ENCODE peak calls at places on chromosome 17, in four cellular contexts. S, W, N and A are unnamed samples.

GRCh38 chr17:49925916-49926315 is 43.1 kb upstream of the DLX4 start:
- DNase-seq in S (no peak), W (no peak), N (no peak), A (no peak)

GRCh38 chr17:76370261-76370993 is 14.0 kb upstream of the SPHK1 start:
- DNase-seq in S (peak), W (peak), N (peak), A (peak)

GRCh38 chr17:45277992-45278391 is 16.1 kb upstream of the SPATA32 start:
- DNase-seq in S (peak), W (no peak), N (peak), A (peak)

GRCh38 chr17:49101054-49101534 is 31.5 kb upstream of the B4GALNT2 start:
- DNase-seq in S (peak), W (no peak), N (peak), A (peak)

GRCh38 chr17:44355642-44356099 is 8.0 kb downstream of the FAM171A2 start:
- DNase-seq in S (no peak), W (no peak), N (no peak), A (no peak)

GRCh38 chr17:41773731-41774193 is 12.7 kb downstream of the JUP start:
- DNase-seq in S (no peak), W (no peak), N (no peak), A (peak)

GRCh38 chr17:1474402-1475189 is 17.9 kb downstream of the MYO1C start:
- DNase-seq in S (no peak), W (no peak), N (no peak), A (no peak)

GRCh38 chr17:80859004-80859941 is 132.4 kb upstream of the CHMP6 start:
- DNase-seq in S (peak), W (peak), N (peak), A (peak)

GRCh38 chr17:69093279-69093789 is 32.6 kb upstream of the ABCA9 start:
- DNase-seq in S (no peak), W (no peak), N (no peak), A (no peak)

GRCh38 chr17:12415031-12415430 is 250.7 kb upstream of the MYOCD start:
- DNase-seq in S (no peak), W (peak), N (no peak), A (peak)

GRCh38 chr17:33647976-33648375 is 354.9 kb upstream of the ASIC2 start:
- DNase-seq in S (no peak), W (no peak), N (no peak), A (no peak)

GRCh38 chr17:62898239-62898864 is 67.7 kb upstream of the TANC2 start:
- DNase-seq in S (no peak), W (no peak), N (no peak), A (no peak)

GRCh38 chr17:64418506-64419339 is 28.1 kb upstream of the PECAM1 start:
- DNase-seq in S (no peak), W (peak), N (no peak), A (peak)

GRCh38 chr17:143785-144281 is 6.5 kb downstream of the SCGB1C2 start:
- DNase-seq in S (peak), W (peak), N (peak), A (peak)
- TF ChIP-seq CTCF in S (peak), W (peak), N (peak), A (peak)

DNA sequence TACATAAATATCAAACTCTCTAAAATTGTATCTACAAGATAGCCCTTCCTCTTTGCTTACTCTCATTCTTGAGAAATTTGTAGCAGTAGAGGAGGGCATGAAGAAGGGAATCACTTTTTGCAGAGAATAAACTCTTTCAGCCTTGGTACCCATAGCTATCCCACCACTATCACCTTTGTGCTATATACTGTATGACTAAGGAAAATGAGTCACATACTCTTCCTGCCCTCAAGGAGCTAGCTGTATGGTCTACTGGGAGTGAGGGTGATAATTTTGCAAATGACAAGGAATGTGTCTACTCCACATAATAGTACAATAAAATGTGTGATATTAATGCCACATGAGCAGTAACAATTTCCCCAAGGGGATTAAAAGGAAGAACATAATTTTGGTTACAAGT is 184.6 kb upstream of the WSB1 start:
- DNase-seq in S (no peak), W (no peak), N (no peak), A (no peak)
- H3K4me3 ChIP-seq in S (no peak), W (no peak), N (no peak), A (no peak)

GRCh38 chr17:4998027-4998665 is 396 bp downstream of the KIF1C start:
- DNase-seq in S (peak), W (no peak), N (no peak), A (peak)

GRCh38 chr17:5000237-5000639 is 2.5 kb downstream of the KIF1C start:
- DNase-seq in S (peak), W (no peak), N (no peak), A (no peak)

GRCh38 chr17:4998666-4999428 is 1.1 kb downstream of the KIF1C start:
- DNase-seq in S (no peak), W (no peak), N (no peak), A (no peak)

GRCh38 chr17:4999429-5000093 is 1.8 kb downstream of the KIF1C start:
- DNase-seq in S (no peak), W (no peak), N (no peak), A (no peak)

GRCh38 chr17:4997302-4998026 is at the start of the genes INCA1 and KIF1C:
- DNase-seq in S (peak), W (peak), N (peak), A (peak)
- TF ChIP-seq CTCF in S (peak), W (no peak), N (peak), A (no peak)

DNA sequence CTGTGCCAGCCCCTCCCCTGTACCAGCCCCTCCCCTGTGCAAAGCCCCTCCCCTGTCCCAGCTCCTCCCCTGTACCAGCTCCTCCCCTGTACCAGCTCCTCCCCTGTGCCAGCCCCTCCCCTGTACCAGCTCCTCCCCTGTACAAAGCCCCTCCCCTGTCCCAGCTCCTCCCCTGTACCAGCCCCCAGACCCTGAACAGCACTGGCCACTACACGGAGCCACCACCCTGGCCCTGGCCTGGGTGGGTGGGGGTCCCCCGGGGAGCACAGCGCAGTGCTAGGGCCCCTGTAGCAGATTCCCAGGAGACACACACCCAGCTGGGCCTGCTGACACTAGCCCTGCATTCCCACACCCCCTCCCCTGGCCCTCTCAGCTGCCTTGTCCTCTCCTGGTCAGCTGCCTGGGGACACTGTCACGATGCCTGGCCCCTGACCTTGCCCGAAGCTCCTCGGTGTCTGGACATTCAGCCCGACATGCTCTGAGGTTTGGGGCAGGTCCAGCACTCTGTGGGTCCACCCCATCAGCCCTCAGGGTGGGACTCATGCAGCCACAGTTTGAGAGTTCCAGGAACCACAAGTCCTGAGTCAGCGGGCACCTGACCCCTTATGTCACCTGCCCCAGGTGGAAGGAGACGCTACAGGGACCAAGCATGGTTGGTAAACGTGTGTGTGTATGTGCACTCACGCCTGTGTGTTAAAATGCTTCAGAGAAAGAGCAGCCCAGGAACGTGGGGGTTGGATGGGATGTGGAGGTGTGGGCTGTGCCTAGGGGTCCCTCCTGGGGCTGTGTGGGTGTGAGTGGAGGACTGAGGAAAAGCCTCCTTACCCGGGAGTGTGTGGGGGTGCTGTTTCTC is 114.2 kb downstream of the METRNL start:
- DNase-seq in S (peak), W (no peak), N (no peak), A (peak)
- H3K4me3 ChIP-seq in S (no peak), W (no peak), N (no peak), A (no peak)